ENCODE peak calls at places on chromosomes 5 and 9, in nine cellular contexts. Y is caudate nucleus; C is GM13977; H is GM20000; P is stimulated activated CD4-positive, alpha-beta T cell treated with anti-CD3 and anti-CD28 coated beads, TNF-alpha, amount 100 ng/mL, for 4 hours; G is activated CD8-positive, alpha-beta memory T cell treated with anti-CD3 and anti-CD28 coated beads for 48 hours; S is NCI-H2081; I is glomerular endothelial cell; Q is tibial nerve. O is an unnamed sample.

GRCh38 chr9:117782931-117783788 is 79.0 kb downstream of the TLR4 start:
- DNase-seq in Y (peak), C (peak), H (peak), P (peak), G (peak), S (peak), I (no peak), Q (peak), O (peak)

GRCh38 chr5:74257645-74258328 is 382.7 kb downstream of the ENC1 start:
- DNase-seq in Y (no peak), C (no peak), H (no peak), P (no peak), G (no peak), S (no peak), I (no peak), Q (peak), O (no peak)

GRCh38 chr9:104869801-104870200 is 58.2 kb downstream of the ABCA1 start:
- DNase-seq in Y (no peak), C (no peak), H (no peak), P (no peak), G (no peak), S (no peak), I (no peak), Q (no peak), O (no peak)

GRCh38 chr9:33161011-33161588 is 6.0 kb downstream of the B4GALT1 start:
- DNase-seq in Y (no peak), C (no peak), H (peak), P (no peak), G (no peak), S (no peak), I (no peak), Q (peak), O (peak)

GRCh38 chr9:137384116-137384756 is 38.7 kb downstream of the EXD3 start:
- DNase-seq in Y (no peak), C (no peak), H (no peak), P (no peak), G (no peak), S (no peak), I (no peak), Q (no peak), O (no peak)

GRCh38 chr9:72255546-72255925 is 106.3 kb downstream of the GDA start:
- DNase-seq in Y (no peak), C (no peak), H (no peak), P (no peak), G (no peak), S (no peak), I (no peak), Q (no peak), O (no peak)

GRCh38 chr9:105318729-105319513 is 74.5 kb downstream of the SLC44A1 start:
- DNase-seq in Y (no peak), C (no peak), H (no peak), P (no peak), G (no peak), S (no peak), I (no peak), Q (no peak), O (no peak)

GRCh38 chr5:67875637-67876036 is 339.9 kb upstream of the PIK3R1 start:
- DNase-seq in Y (no peak), C (no peak), H (no peak), P (no peak), G (no peak), S (no peak), I (no peak), Q (no peak), O (no peak)

GRCh38 chr5:136197462-136198142 is 4.6 kb upstream of the SMIM32 start:
- DNase-seq in Y (no peak), C (no peak), H (no peak), P (no peak), G (no peak), S (no peak), I (no peak), Q (no peak), O (no peak)

GRCh38 chr9:68610016-68610415 is 69.3 kb upstream of the TMEM252 start:
- DNase-seq in Y (no peak), C (no peak), H (no peak), P (no peak), G (no peak), S (no peak), I (no peak), Q (no peak), O (no peak)

GRCh38 chr5:97534166-97534565 is 351.1 kb upstream of the RIOK2 start:
- DNase-seq in Y (no peak), C (peak), H (peak), P (no peak), G (no peak), S (peak), I (no peak), Q (peak), O (no peak)

GRCh38 chr9:81729141-81729540 is 39.8 kb upstream of the TLE1 start:
- DNase-seq in Y (no peak), C (no peak), H (no peak), P (no peak), G (no peak), S (peak), I (no peak), Q (no peak), O (no peak)

GRCh38 chr5:149730620-149731331 is 666 bp downstream of the PPARGC1B start:
- DNase-seq in Y (no peak), C (peak), H (peak), P (peak), G (peak), S (peak), I (no peak), Q (no peak), O (peak)

GRCh38 chr5:158155811-158156495 is 297.0 kb upstream of the CLINT1 start:
- DNase-seq in Y (no peak), C (no peak), H (no peak), P (no peak), G (no peak), S (no peak), I (no peak), Q (no peak), O (no peak)

GRCh38 chr9:26263451-26263850 is 585.2 kb upstream of the TUSC1 start:
- DNase-seq in Y (no peak), C (no peak), H (no peak), P (no peak), G (no peak), S (no peak), I (no peak), Q (no peak), O (no peak)

GRCh38 chr5:77311217-77311571 is 100.7 kb downstream of the PDE8B start:
- DNase-seq in Y (no peak), C (no peak), H (no peak), P (no peak), G (no peak), S (no peak), I (no peak), Q (no peak), O (no peak)

GRCh38 chr9:88322906-88323566 is 65.2 kb upstream of the SPIN1 start:
- DNase-seq in Y (no peak), C (no peak), H (no peak), P (peak), G (no peak), S (no peak), I (peak), Q (no peak), O (peak)

GRCh38 chr5:112121268-112121667 is 297.8 kb downstream of the EPB41L4A start:
- DNase-seq in Y (no peak), C (no peak), H (no peak), P (no peak), G (no peak), S (no peak), I (no peak), Q (no peak), O (no peak)

GRCh38 chr9:89021154-89021803 is 30.0 kb downstream of the S1PR3 start:
- DNase-seq in Y (no peak), C (no peak), H (no peak), P (no peak), G (no peak), S (no peak), I (no peak), Q (peak), O (no peak)

GRCh38 chr5:98769006-98769255 is 4.5 kb upstream of the RGMB start:
- DNase-seq in Y (peak), C (peak), H (peak), P (no peak), G (no peak), S (no peak), I (no peak), Q (peak), O (peak)

GRCh38 chr5:142151436-142152382 is 43.1 kb downstream of the NDFIP1 start:
- DNase-seq in Y (no peak), C (peak), H (peak), P (peak), G (no peak), S (peak), I (peak), Q (peak), O (no peak)

GRCh38 chr5:107365355-107366109 is 305.2 kb downstream of the EFNA5 start:
- DNase-seq in Y (no peak), C (no peak), H (no peak), P (no peak), G (no peak), S (no peak), I (no peak), Q (no peak), O (no peak)

GRCh38 chr5:178547052-178547666 is 43.0 kb downstream of the COL23A1 start:
- DNase-seq in Y (no peak), C (no peak), H (no peak), P (no peak), G (no peak), S (no peak), I (no peak), Q (no peak), O (no peak)

GRCh38 chr9:88593537-88594185 is 58.7 kb downstream of the NXNL2 start:
- DNase-seq in Y (no peak), C (peak), H (peak), P (peak), G (no peak), S (no peak), I (peak), Q (peak), O (no peak)

GRCh38 chr9:437066-438015 is 222.7 kb downstream of the DOCK8 start:
- DNase-seq in Y (no peak), C (no peak), H (no peak), P (no peak), G (no peak), S (no peak), I (no peak), Q (no peak), O (no peak)

GRCh38 chr9:91308144-91308543 is 53.6 kb downstream of the AUH start:
- DNase-seq in Y (no peak), C (peak), H (no peak), P (no peak), G (no peak), S (no peak), I (no peak), Q (no peak), O (no peak)

GRCh38 chr9:31486630-31487029 is 897.8 kb upstream of the ACO1 start:
- DNase-seq in Y (no peak), C (no peak), H (no peak), P (no peak), G (no peak), S (no peak), I (no peak), Q (no peak), O (no peak)

GRCh38 chr5:16392718-16393117 is 72.9 kb downstream of the ZNF622 start:
- DNase-seq in Y (no peak), C (no peak), H (no peak), P (no peak), G (no peak), S (no peak), I (no peak), Q (no peak), O (no peak)

GRCh38 chr5:134133995-134134541 is 19.6 kb downstream of the TCF7 start:
- DNase-seq in Y (no peak), C (no peak), H (no peak), P (no peak), G (no peak), S (no peak), I (no peak), Q (no peak), O (peak)

GRCh38 chr9:91809581-91810285 is 140.3 kb downstream of the ROR2 start:
- DNase-seq in Y (no peak), C (no peak), H (no peak), P (no peak), G (no peak), S (no peak), I (no peak), Q (no peak), O (no peak)

GRCh38 chr9:111036946-111037743 is 1.1 kb downstream of the LPAR1 start:
- DNase-seq in Y (no peak), C (no peak), H (peak), P (no peak), G (no peak), S (no peak), I (no peak), Q (peak), O (no peak)

GRCh38 chr9:130535818-130536521 is 43.4 kb upstream of the FUBP3 start:
- DNase-seq in Y (no peak), C (no peak), H (no peak), P (no peak), G (no peak), S (peak), I (no peak), Q (no peak), O (no peak)

GRCh38 chr9:72443855-72444254 is 77.6 kb upstream of the TMC1 start:
- DNase-seq in Y (no peak), C (peak), H (peak), P (no peak), G (no peak), S (no peak), I (no peak), Q (no peak), O (no peak)

GRCh38 chr5:35248843-35249780 is 18.8 kb upstream of the PRLR start:
- DNase-seq in Y (no peak), C (no peak), H (no peak), P (no peak), G (no peak), S (no peak), I (no peak), Q (no peak), O (no peak)

GRCh38 chr5:1371602-1372342 is 26.9 kb upstream of the CLPTM1L start:
- DNase-seq in Y (no peak), C (no peak), H (no peak), P (no peak), G (no peak), S (no peak), I (no peak), Q (no peak), O (no peak)